ENCODE peak calls at places on chromosomes 4 and X, in eight cellular contexts. One of them, this sample, is unnamed.

GRCh38 chr4:179415016-179415841 is 1973.0 kb upstream of the AGA start:
- DNase-seq in pulmonary artery endothelial cell: no peak
- DNase-seq in GM03348: no peak
- DNase-seq in NAMALWA: no peak
- DNase-seq in Right ventricle myocardium inferior: no peak
- DNase-seq in central memory CD8-positive, alpha-beta T cell: no peak
- DNase-seq in OCI-M1: no peak
- DNase-seq in stimulated activated CD8-positive, alpha-beta memory T cell treated with anti-CD3 and anti-CD28 coated beads, Interleukin-12 subunit alpha, Interleukin-12 subunit beta, amount 100 ng/mL, for 1 hour: no peak
- DNase-seq in this sample: no peak

GRCh38 chrX:39975094-39975865 is 122.5 kb downstream of the BCOR start:
- DNase-seq in pulmonary artery endothelial cell: no peak
- DNase-seq in GM03348: no peak
- DNase-seq in NAMALWA: no peak
- DNase-seq in Right ventricle myocardium inferior: no peak
- DNase-seq in central memory CD8-positive, alpha-beta T cell: no peak
- DNase-seq in OCI-M1: no peak
- DNase-seq in stimulated activated CD8-positive, alpha-beta memory T cell treated with anti-CD3 and anti-CD28 coated beads, Interleukin-12 subunit alpha, Interleukin-12 subunit beta, amount 100 ng/mL, for 1 hour: no peak
- DNase-seq in this sample: no peak

GRCh38 chr4:163489929-163490328 is 4.6 kb upstream of the TMA16 start:
- DNase-seq in pulmonary artery endothelial cell: no peak
- DNase-seq in GM03348: no peak
- DNase-seq in NAMALWA: no peak
- DNase-seq in Right ventricle myocardium inferior: no peak
- DNase-seq in central memory CD8-positive, alpha-beta T cell: no peak
- DNase-seq in OCI-M1: no peak
- DNase-seq in stimulated activated CD8-positive, alpha-beta memory T cell treated with anti-CD3 and anti-CD28 coated beads, Interleukin-12 subunit alpha, Interleukin-12 subunit beta, amount 100 ng/mL, for 1 hour: no peak
- DNase-seq in this sample: no peak

GRCh38 chrX:148380614-148381561 is 119.5 kb upstream of the AFF2 start:
- DNase-seq in pulmonary artery endothelial cell: no peak
- DNase-seq in GM03348: no peak
- DNase-seq in NAMALWA: peak
- DNase-seq in Right ventricle myocardium inferior: no peak
- DNase-seq in central memory CD8-positive, alpha-beta T cell: no peak
- DNase-seq in OCI-M1: peak
- DNase-seq in stimulated activated CD8-positive, alpha-beta memory T cell treated with anti-CD3 and anti-CD28 coated beads, Interleukin-12 subunit alpha, Interleukin-12 subunit beta, amount 100 ng/mL, for 1 hour: peak
- DNase-seq in this sample: peak

GRCh38 chrX:37961118-37961517 is 45.2 kb upstream of the SYTL5 start:
- DNase-seq in pulmonary artery endothelial cell: no peak
- DNase-seq in GM03348: no peak
- DNase-seq in NAMALWA: no peak
- DNase-seq in Right ventricle myocardium inferior: no peak
- DNase-seq in central memory CD8-positive, alpha-beta T cell: no peak
- DNase-seq in OCI-M1: no peak
- DNase-seq in stimulated activated CD8-positive, alpha-beta memory T cell treated with anti-CD3 and anti-CD28 coated beads, Interleukin-12 subunit alpha, Interleukin-12 subunit beta, amount 100 ng/mL, for 1 hour: no peak
- DNase-seq in this sample: no peak

GRCh38 chrX:39791691-39792090 is 306.1 kb downstream of the BCOR start:
- DNase-seq in pulmonary artery endothelial cell: no peak
- DNase-seq in GM03348: no peak
- DNase-seq in NAMALWA: no peak
- DNase-seq in Right ventricle myocardium inferior: no peak
- DNase-seq in central memory CD8-positive, alpha-beta T cell: no peak
- DNase-seq in OCI-M1: no peak
- DNase-seq in stimulated activated CD8-positive, alpha-beta memory T cell treated with anti-CD3 and anti-CD28 coated beads, Interleukin-12 subunit alpha, Interleukin-12 subunit beta, amount 100 ng/mL, for 1 hour: no peak
- DNase-seq in this sample: no peak

GRCh38 chrX:46330981-46331380 is 214.2 kb downstream of the ZNF674 start:
- DNase-seq in pulmonary artery endothelial cell: no peak
- DNase-seq in GM03348: no peak
- DNase-seq in NAMALWA: no peak
- DNase-seq in Right ventricle myocardium inferior: no peak
- DNase-seq in central memory CD8-positive, alpha-beta T cell: no peak
- DNase-seq in OCI-M1: no peak
- DNase-seq in stimulated activated CD8-positive, alpha-beta memory T cell treated with anti-CD3 and anti-CD28 coated beads, Interleukin-12 subunit alpha, Interleukin-12 subunit beta, amount 100 ng/mL, for 1 hour: no peak
- DNase-seq in this sample: no peak

GRCh38 chr4:40194602-40195161 is 2.1 kb upstream of the RHOH start:
- DNase-seq in pulmonary artery endothelial cell: no peak
- DNase-seq in GM03348: no peak
- DNase-seq in NAMALWA: peak
- DNase-seq in Right ventricle myocardium inferior: no peak
- DNase-seq in central memory CD8-positive, alpha-beta T cell: no peak
- DNase-seq in OCI-M1: no peak
- DNase-seq in stimulated activated CD8-positive, alpha-beta memory T cell treated with anti-CD3 and anti-CD28 coated beads, Interleukin-12 subunit alpha, Interleukin-12 subunit beta, amount 100 ng/mL, for 1 hour: no peak
- DNase-seq in this sample: peak

GRCh38 chr4:174119051-174119450 is 164.4 kb downstream of the FBXO8 start:
- DNase-seq in pulmonary artery endothelial cell: no peak
- DNase-seq in GM03348: peak
- DNase-seq in NAMALWA: no peak
- DNase-seq in Right ventricle myocardium inferior: no peak
- DNase-seq in central memory CD8-positive, alpha-beta T cell: no peak
- DNase-seq in OCI-M1: no peak
- DNase-seq in stimulated activated CD8-positive, alpha-beta memory T cell treated with anti-CD3 and anti-CD28 coated beads, Interleukin-12 subunit alpha, Interleukin-12 subunit beta, amount 100 ng/mL, for 1 hour: no peak
- DNase-seq in this sample: no peak